ENCODE peak calls at places on chromosomes 11 and 22, in six cellular contexts. G is endothelial cell, A is foreskin fibroblast, X is GM20000, O is BJ, B is upper lobe of right lung. M is an unnamed sample.

GRCh38 chr22:33476206-33476605 is 418.0 kb upstream of the SYN3 start:
- DNase-seq in G (no peak), A (no peak), X (no peak), O (no peak), B (no peak), M (no peak)

GRCh38 chr22:30459206-30460052 is 12.4 kb downstream of the SEC14L3 start:
- DNase-seq in G (peak; percentile 41), A (no peak), X (peak; percentile 26), O (no peak), B (no peak), M (no peak)

GRCh38 chr11:73977856-73978519 is 4.7 kb downstream of the UCP2 start:
- DNase-seq in G (no peak), A (no peak), X (no peak), O (no peak), B (no peak), M (no peak)

GRCh38 chr11:68325183-68325893 is 12.9 kb downstream of the LRP5 start:
- DNase-seq in G (no peak), A (no peak), X (no peak), O (no peak), B (no peak), M (no peak)

GRCh38 chr11:11532574-11532973 is 89.2 kb downstream of the GALNT18 start:
- DNase-seq in G (no peak), A (no peak), X (no peak), O (no peak), B (no peak), M (no peak)

GRCh38 chr11:100576044-100577021 is 110.8 kb upstream of the ARHGAP42 start:
- DNase-seq in G (peak; percentile 30), A (peak; percentile 44), X (peak; percentile 35), O (no peak), B (no peak), M (peak; percentile 35)

GRCh38 chr11:17543574-17544180 is 539 bp downstream of the USH1C start:
- DNase-seq in G (no peak), A (no peak), X (no peak), O (no peak), B (no peak), M (no peak)

GRCh38 chr11:79430280-79430679 is 10.6 kb downstream of the TENM4 start:
- DNase-seq in G (no peak), A (no peak), X (no peak), O (no peak), B (no peak), M (no peak)

GRCh38 chr11:96714689-96715088 is 324.9 kb downstream of the JRKL start:
- DNase-seq in G (no peak), A (no peak), X (no peak), O (no peak), B (no peak), M (no peak)

GRCh38 chr11:35337136-35337918 is 82.0 kb downstream of the SLC1A2 start:
- DNase-seq in G (no peak), A (peak; percentile 96), X (no peak), O (peak; percentile 93), B (no peak), M (no peak)

GRCh38 chr11:69654660-69655478 is 13.9 kb downstream of the CCND1 start:
- DNase-seq in G (no peak), A (no peak), X (no peak), O (no peak), B (peak; percentile 65), M (no peak)

GRCh38 chr11:69902337-69902736 is 83.1 kb upstream of the FGF3 start:
- DNase-seq in G (no peak), A (no peak), X (no peak), O (no peak), B (no peak), M (no peak)

GRCh38 chr11:120575461-120575860 is 63.9 kb downstream of the GRIK4 start:
- DNase-seq in G (no peak), A (no peak), X (no peak), O (no peak), B (no peak), M (no peak)

DNA sequence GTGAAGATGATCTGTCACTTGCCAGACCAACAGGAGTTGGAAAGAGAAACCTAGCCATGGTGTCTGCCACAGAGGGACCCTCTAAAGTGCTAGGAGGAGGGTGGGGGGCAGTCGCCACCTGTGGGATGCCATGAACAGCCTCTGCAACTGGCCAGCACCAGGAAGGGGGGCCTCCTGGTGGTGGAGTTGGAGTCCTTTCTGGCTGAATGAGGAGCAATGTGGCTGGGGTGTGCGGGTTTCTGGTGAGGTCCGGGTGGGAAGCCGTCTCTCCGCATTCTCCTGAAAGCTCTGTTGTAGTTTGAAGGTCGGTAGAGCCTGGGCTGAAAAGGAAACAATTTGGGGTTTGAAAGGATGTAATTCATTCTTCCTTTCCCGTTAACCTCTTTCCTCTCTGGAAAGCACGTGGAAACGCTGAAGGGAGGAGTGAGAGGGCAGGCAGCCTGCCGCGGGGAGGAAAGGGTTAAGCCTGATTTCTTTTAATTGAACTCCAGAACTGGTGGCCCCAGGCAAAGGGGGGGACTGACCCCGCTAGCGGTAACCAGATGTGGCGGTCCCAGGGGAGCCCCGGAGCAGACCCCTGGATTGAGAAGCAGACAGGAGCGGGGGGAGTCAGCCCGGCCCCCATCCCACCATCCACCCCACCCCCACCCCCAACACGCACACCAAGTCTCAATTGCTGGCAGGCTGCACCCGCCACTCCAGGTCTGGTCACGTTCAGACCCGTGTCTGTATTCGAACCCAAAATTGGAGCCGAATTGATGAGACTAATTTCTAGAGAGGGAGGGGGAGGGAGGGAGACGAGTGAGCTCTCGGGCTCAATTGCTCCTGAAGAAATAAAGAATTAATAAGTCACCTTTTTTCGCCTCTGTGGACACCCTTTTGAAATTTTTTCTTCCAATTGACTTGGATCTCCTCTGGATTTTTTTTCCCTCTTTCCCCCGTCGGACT is 1.8 kb upstream of the FLI1 start:
- DNase-seq in G (peak; percentile 69), A (no peak), X (peak; percentile 51), O (no peak), B (no peak), M (peak; percentile 41)
- TF ChIP-seq CTCF in G (peak; percentile 62), A (peak; percentile 41), X (no peak), O (peak; percentile 30), B (peak; percentile 11), M (no peak)

GRCh38 chr22:28052818-28053217 is 133.8 kb upstream of the PITPNB start:
- DNase-seq in G (no peak), A (no peak), X (no peak), O (no peak), B (no peak), M (no peak)

GRCh38 chr22:28054622-28054871 is 135.5 kb upstream of the PITPNB start:
- DNase-seq in G (no peak), A (no peak), X (no peak), O (no peak), B (no peak), M (no peak)

GRCh38 chr22:28051091-28051786 is 132.2 kb upstream of the PITPNB start:
- DNase-seq in G (no peak), A (no peak), X (no peak), O (no peak), B (no peak), M (no peak)

GRCh38 chr22:28053871-28054621 is 135.0 kb upstream of the PITPNB start:
- DNase-seq in G (no peak), A (peak; percentile 37), X (no peak), O (no peak), B (no peak), M (no peak)

GRCh38 chr22:28051787-28052356 is 132.8 kb upstream of the PITPNB start:
- DNase-seq in G (peak; percentile 79), A (peak; percentile 40), X (peak; percentile 25), O (no peak), B (peak; percentile 82), M (peak; percentile 24)
- TF ChIP-seq CTCF in G (peak; percentile 83), A (peak; percentile 91), X (peak; percentile 51), O (peak; percentile 93), B (peak; percentile 88), M (peak; percentile 64)

DNA sequence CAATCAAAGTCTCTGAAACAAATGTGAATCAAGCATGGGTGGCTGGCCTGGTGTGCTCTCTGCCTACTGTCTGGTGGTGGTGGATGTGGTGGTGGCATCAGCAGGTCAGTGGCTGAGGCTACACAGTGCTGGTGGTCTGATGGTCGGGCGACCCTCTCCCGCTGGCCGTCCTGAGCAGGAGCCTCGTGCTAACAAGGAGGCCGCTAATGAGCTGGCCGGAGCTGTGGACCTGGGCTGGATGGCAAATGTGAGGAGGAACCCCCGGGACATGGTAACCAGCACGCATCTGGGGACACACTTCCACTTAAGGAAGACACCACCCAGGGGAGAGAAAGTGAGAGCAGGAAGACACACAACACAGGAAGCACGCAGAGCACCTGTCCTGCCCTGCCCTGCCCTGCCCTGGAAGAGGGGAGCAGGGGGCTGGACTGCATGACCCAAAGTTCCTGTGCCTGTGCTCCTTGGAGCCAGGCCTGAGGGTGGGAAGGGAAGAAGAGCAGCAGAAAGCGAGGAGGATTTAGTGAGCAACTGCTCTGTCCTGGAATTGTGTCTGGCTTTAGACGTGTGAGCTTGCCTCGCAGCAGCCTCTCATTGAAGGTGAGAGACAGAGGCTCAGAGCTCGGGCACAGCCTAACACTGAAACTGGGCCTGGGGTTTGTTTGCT is 23.7 kb downstream of the SLC37A2 start:
- DNase-seq in G (no peak), A (no peak), X (no peak), O (no peak), B (peak; percentile 54), M (peak; percentile 22)
- TF ChIP-seq CTCF in G (no peak), A (no peak), X (no peak), O (no peak), B (no peak), M (no peak)

GRCh38 chr11:132114185-132114584 is 743.8 kb downstream of the NTM start:
- DNase-seq in G (peak; percentile 69), A (no peak), X (peak; percentile 17), O (no peak), B (no peak), M (no peak)
- TF ChIP-seq CTCF in G (peak; percentile 42), A (peak; percentile 15), X (no peak), O (peak; percentile 28), B (peak; percentile 46), M (no peak)

DNA sequence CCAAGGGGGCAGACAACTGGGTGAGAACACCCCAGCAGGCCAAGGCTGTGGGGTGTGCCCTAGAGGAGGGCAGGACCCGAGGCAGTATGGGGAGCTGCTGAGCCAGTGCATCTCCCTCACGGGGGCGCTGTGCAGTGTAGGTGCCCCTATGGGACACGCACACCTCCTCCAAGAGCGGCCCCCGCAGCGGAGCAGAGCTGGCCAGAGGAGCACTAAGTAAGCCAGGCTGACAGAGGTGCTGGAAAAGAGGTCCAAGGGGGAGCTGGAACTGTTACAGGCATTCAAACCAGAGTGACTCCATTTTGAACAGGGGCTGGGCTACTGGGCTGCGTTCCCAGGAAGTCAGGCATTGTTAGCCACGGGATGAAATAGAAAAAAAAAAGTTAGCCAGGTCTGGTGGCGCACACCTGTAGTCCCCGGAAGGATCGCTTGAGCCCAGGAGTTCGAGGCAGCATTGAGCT is 41.8 kb downstream of the TST start:
- DNase-seq in G (peak; percentile 59), A (peak; percentile 32), X (peak; percentile 78), O (no peak), B (peak; percentile 89), M (peak; percentile 81)
- TF ChIP-seq CTCF in G (no peak), A (peak; percentile 40), X (peak; percentile 52), O (peak; percentile 55), B (peak; percentile 41), M (peak; percentile 50)

DNA sequence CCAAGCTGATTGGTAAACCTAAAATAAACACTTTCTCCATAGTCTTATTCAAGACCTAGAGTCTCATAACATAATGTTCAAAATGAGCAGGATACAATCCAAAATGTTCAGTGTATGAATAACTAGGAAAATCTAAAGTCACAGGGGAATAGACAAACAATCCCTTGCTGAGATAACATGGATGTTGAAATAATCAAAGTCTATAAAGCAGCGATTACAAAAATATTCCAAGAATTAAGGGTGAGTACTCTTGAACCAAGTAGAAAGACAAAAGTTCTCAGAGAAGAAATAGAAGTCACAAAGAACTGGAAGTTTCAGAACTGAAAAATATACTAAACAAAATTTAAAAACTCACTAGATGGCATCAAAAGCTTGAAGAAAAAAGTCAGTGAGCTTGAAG is 561.0 kb downstream of the INSC start:
- DNase-seq in G (no peak), A (no peak), X (no peak), O (no peak), B (no peak), M (no peak)
- TF ChIP-seq CTCF in G (no peak), A (no peak), X (no peak), O (no peak), B (no peak), M (no peak)